ENCODE peak calls at places on chromosomes 1 and 21, in ten cellular contexts. P is mammary epithelial cell, D is neuronal stem cell, H is right lobe of liver, C is psoas muscle, B is neural progenitor cell, Z is uterus, N is colonic mucosa, T is thoracic aorta, I is lower lobe of right lung. L is an unnamed sample.

GRCh38 chr21:25370311-25370744 is 237.0 kb downstream of the MRPL39 start:
- DNase-seq in P (peak; percentile 9), B (no peak), H (no peak), N (no peak), D (no peak), I (no peak), T (no peak), C (no peak), Z (no peak), L (no peak)

GRCh38 chr21:26850116-26850643 is 5.0 kb upstream of the ADAMTS1 start:
- DNase-seq in D (peak; percentile 36), B (peak; percentile 37), P (peak; percentile 32), I (no peak), N (no peak), T (no peak), H (no peak), C (no peak), Z (no peak), L (no peak)

GRCh38 chr1:185446131-185446530 is 129.1 kb upstream of the IVNS1ABP start:
- DNase-seq in D (no peak), I (no peak), Z (no peak), H (no peak), T (no peak), P (no peak), N (no peak), B (no peak), C (no peak), L (no peak)

GRCh38 chr1:86645866-86646647 is 58.3 kb upstream of the SH3GLB1 start:
- DNase-seq in T (no peak), C (no peak), P (peak; percentile 27), H (no peak), D (no peak), I (no peak), B (no peak), Z (no peak), N (no peak), L (no peak)

GRCh38 chr21:44350773-44351481 is 2.5 kb upstream of the TRPM2 start:
- DNase-seq in B (no peak), P (no peak), D (no peak), Z (no peak), N (no peak), T (no peak), H (no peak), I (no peak), C (no peak), L (peak; percentile 49)

GRCh38 chr1:46133181-46133658 is 791 bp upstream of the PIK3R3 start:
- DNase-seq in D (no peak), H (no peak), I (no peak), B (no peak), C (no peak), T (no peak), Z (no peak), N (no peak), P (no peak), L (no peak)

GRCh38 chr1:162070094-162070748 is 730 bp downstream of the NOS1AP start:
- DNase-seq in T (no peak), C (peak; percentile 54), H (peak; percentile 19), P (peak; percentile 42), Z (no peak), B (peak; percentile 50), D (no peak), I (peak; percentile 50), N (peak; percentile 76), L (peak; percentile 41)

GRCh38 chr1:192682335-192682734 is 46.4 kb downstream of the RGS13 start:
- DNase-seq in N (no peak), P (no peak), B (no peak), T (no peak), Z (no peak), H (no peak), C (no peak), I (no peak), D (no peak), L (no peak)

GRCh38 chr1:243956448-243956847 is 94.6 kb upstream of the ZBTB18 start:
- DNase-seq in B (no peak), N (no peak), C (no peak), I (no peak), T (no peak), H (no peak), P (no peak), Z (no peak), D (no peak), L (no peak)

GRCh38 chr1:54241430-54241829 is 41.5 kb downstream of the MRPL37 start:
- DNase-seq in I (no peak), P (no peak), H (no peak), N (no peak), D (no peak), T (no peak), Z (no peak), C (no peak), B (no peak), L (peak; percentile 22)

GRCh38 chr1:51941528-51941927 is 49.0 kb downstream of the RAB3B start:
- DNase-seq in H (no peak), P (peak; percentile 43), C (no peak), B (no peak), I (no peak), D (no peak), T (no peak), Z (no peak), N (no peak), L (no peak)

GRCh38 chr1:74468982-74469603 is 43.3 kb downstream of the LRRC53 start:
- DNase-seq in I (no peak), Z (no peak), D (peak; percentile 48), H (no peak), P (peak; percentile 24), T (no peak), B (peak; percentile 63), C (no peak), N (no peak), L (no peak)

GRCh38 chr1:74470262-74470661 is 42.1 kb downstream of the LRRC53 start:
- DNase-seq in P (no peak), B (no peak), T (no peak), Z (no peak), I (no peak), H (no peak), D (no peak), N (no peak), C (no peak), L (no peak)

GRCh38 chr1:74467786-74468377 is 44.5 kb downstream of the LRRC53 start:
- DNase-seq in I (no peak), B (no peak), C (no peak), P (peak; percentile 8), D (peak; percentile 18), H (no peak), N (no peak), T (no peak), Z (no peak), L (no peak)

GRCh38 chr1:74474585-74474984 is 37.8 kb downstream of the LRRC53 start:
- DNase-seq in B (no peak), Z (no peak), D (no peak), C (no peak), P (no peak), N (no peak), H (no peak), I (no peak), T (no peak), L (no peak)

DNA sequence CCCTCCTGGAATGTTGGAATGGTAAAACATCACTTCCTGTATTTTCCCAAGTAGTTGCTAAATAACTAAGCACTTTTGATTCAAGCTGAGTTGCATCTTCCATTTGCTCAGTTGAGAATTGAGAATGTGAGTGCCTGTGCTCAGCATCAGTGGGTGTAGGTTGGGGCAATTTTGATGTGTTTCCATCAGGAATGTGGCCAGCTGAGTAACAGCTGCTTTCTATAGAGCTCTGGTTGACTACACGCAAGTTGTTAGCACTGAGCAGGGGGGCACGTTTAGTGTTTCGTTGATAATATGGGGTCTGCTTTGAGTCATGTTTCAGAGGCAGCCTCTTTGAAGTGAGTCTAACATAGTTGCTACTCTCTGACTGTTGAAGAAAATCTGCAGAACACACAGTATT is 41.5 kb downstream of the LRRC53 start:
- DNase-seq in N (no peak), C (no peak), P (no peak), T (no peak), D (no peak), I (no peak), Z (no peak), H (no peak), B (no peak), L (no peak)
- H3K4me1 ChIP-seq in N (no peaks in the 10 kb centered on the region), C (no peaks in the 10 kb centered on the region), P (no peaks in the 10 kb centered on the region), T (peaks cover 31% of the 10 kb centered on the region), D (peaks cover 2% of the 10 kb centered on the region), I (no peaks in the 10 kb centered on the region), Z (peaks cover 4% of the 10 kb centered on the region), H (no peaks in the 10 kb centered on the region), B (peaks cover 6% of the 10 kb centered on the region), L (peaks cover 4% of the 10 kb centered on the region)

GRCh38 chr1:177943999-177944672 is 25.7 kb downstream of the SEC16B start:
- DNase-seq in P (no peak), T (no peak), Z (peak; percentile 71), H (no peak), N (no peak), C (no peak), D (no peak), B (no peak), I (no peak), L (no peak)
- H3K27ac ChIP-seq in P (no peak overlapping the region), T (no peak overlapping the region), Z (peak overlapping the region; percentile 74), H (no peak overlapping the region), N (no peak overlapping the region), C (no peak overlapping the region), D (no peak overlapping the region), B (no peak overlapping the region), I (no peak overlapping the region), L (no peak overlapping the region)

DNA sequence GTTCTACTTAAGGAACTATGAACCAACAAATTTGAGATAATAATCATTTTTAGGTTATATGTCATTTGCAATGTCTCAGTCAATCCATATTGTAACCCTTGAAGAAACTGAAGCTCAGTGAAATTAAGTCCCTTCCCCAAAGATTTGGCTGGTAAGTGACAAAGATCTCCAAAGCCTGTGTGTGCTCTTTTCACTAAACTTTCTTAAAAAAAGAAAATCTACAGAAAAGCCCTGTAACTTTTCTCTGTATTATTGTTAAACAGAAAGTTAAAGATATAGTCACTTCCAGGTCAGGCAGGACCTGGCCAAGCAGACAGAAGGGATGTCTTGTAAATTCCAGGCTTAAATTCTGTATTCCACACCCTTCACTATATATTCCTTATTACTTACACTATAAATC is 1.5 kb downstream of the LIX1L start:
- DNase-seq in D (no peak), T (no peak), Z (no peak), P (no peak), N (no peak), B (no peak), C (no peak), I (no peak), H (no peak), L (no peak)
- H3K4me3 ChIP-seq in D (no peak overlapping the region), T (peak overlapping the region; percentile 85), Z (peak overlapping the region; percentile 69), P (peak overlapping the region; percentile 71), N (peak overlapping the region; percentile 74), B (peak overlapping the region; percentile 57), C (peak overlapping the region; percentile 68), I (peak overlapping the region; percentile 76), H (peak overlapping the region; percentile 65), L (peak overlapping the region; percentile 86)

DNA sequence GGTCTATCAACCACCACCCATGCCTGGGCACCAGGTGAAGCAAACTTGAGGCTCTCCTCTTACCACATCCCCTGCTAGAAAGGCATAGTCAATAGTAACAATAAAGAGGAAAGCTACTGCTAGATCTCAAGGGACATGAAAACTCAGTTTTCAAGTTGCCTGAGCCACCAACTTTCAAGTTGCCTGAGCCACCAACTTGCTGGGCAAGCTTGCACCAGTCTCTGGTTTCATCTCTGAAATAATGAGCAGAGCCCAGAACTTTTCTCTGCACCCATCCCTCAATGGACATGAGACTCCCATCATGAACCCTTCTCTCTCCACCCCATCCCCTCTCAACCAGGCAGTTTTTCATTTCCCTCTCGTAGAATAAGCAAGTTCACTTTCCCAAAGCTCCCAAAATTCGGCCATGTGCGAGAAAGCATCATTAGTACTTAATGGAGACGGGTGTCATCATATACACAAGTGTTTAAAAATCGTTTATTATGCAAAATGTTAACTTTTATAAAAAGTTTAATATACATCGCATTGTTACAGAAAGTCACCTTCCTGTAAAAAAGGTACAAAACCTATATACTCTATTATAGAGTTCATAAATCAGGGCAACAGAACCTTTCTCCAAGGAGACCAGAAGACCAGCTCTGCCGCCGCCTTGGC is 1.7 kb downstream of the ID3 start:
- DNase-seq in B (no peak), T (no peak), Z (no peak), D (no peak), I (no peak), P (no peak), C (no peak), H (no peak), N (peak; percentile 22), L (no peak)
- H3K4me1 ChIP-seq in B (peaks cover 61% of the 10 kb centered on the region), T (peaks cover 43% of the 10 kb centered on the region), Z (peaks cover 4% of the 10 kb centered on the region), D (peaks cover 45% of the 10 kb centered on the region), I (peaks cover 72% of the 10 kb centered on the region), P (peaks cover 54% of the 10 kb centered on the region), C (peaks cover 39% of the 10 kb centered on the region), H (no peaks in the 10 kb centered on the region), N (peaks cover 25% of the 10 kb centered on the region), L (peaks cover 3% of the 10 kb centered on the region)